ENCODE peak calls at places on chromosomes 6 and 20, in five cellular contexts. B, A, O, M and T are unnamed samples.

GRCh38 chr20:2156666-2157624 is 55.3 kb downstream of the STK35 start:
- DNase-seq in B (no peak), O (no peak), A (no peak), M (no peak), T (no peak)

GRCh38 chr20:9617940-9618339 is 103.5 kb downstream of the LAMP5 start:
- DNase-seq in M (peak; percentile 62), A (peak; percentile 22), B (peak; percentile 17), O (peak; percentile 3), T (peak; percentile 5)

GRCh38 chr6:110491644-110492317 is 15.4 kb upstream of the SLC22A16 start:
- DNase-seq in A (peak; percentile 61), O (no peak), M (peak; percentile 86), B (no peak), T (no peak)

GRCh38 chr20:6034134-6034969 is 19.5 kb downstream of the LRRN4 start:
- DNase-seq in O (no peak), M (peak; percentile 13), B (no peak), A (no peak), T (no peak)

GRCh38 chr6:36129889-36130671 is at the start of gene MAPK13:
- DNase-seq in B (peak; percentile 46), M (peak; percentile 45), O (no peak), A (peak; percentile 40), T (no peak)

GRCh38 chr20:63234693-63235398 is 859 bp upstream of the BIRC7 start:
- DNase-seq in A (no peak), O (no peak), B (no peak), M (no peak), T (no peak)

GRCh38 chr6:169793408-169793807 is 42.0 kb downstream of the ERMARD start:
- DNase-seq in M (no peak), O (no peak), A (no peak), B (no peak), T (no peak)

GRCh38 chr6:57017069-57017468 is 29.4 kb upstream of the KIAA1586 start:
- DNase-seq in O (no peak), B (no peak), A (peak; percentile 5), M (no peak), T (no peak)

GRCh38 chr20:62062661-62063600 is 2.8 kb downstream of the TAF4 start:
- DNase-seq in M (no peak), O (no peak), A (no peak), B (no peak), T (no peak)

GRCh38 chr6:72620866-72621242 is 1.0 kb upstream of the KCNQ5 start:
- DNase-seq in O (no peak), M (no peak), A (no peak), B (no peak), T (no peak)

GRCh38 chr20:63080411-63080810 is 73.6 kb upstream of the BHLHE23 start:
- DNase-seq in B (no peak), M (no peak), O (no peak), A (no peak), T (no peak)

GRCh38 chr6:41939848-41940758 is 1.5 kb downstream of the CCND3 start:
- DNase-seq in B (no peak), A (peak; percentile 34), O (peak; percentile 58), M (peak; percentile 53), T (peak; percentile 37)

GRCh38 chr6:157263146-157263545 is 60.2 kb downstream of the TMEM242 start:
- DNase-seq in M (no peak), A (no peak), O (no peak), B (no peak), T (no peak)

GRCh38 chr6:131613296-131613925 is 14.6 kb downstream of the MED23 start:
- DNase-seq in A (no peak), O (no peak), B (no peak), M (no peak), T (no peak)

GRCh38 chr6:7236312-7237209 is 76.4 kb downstream of the SSR1 start:
- DNase-seq in M (no peak), A (no peak), O (no peak), B (no peak), T (no peak)

GRCh38 chr6:1917628-1918371 is 308.1 kb downstream of the FOXC1 start:
- DNase-seq in A (peak; percentile 91), O (peak; percentile 65), M (peak; percentile 62), B (no peak), T (peak; percentile 87)

GRCh38 chr6:21748343-21749063 is 155.0 kb downstream of the SOX4 start:
- DNase-seq in M (peak; percentile 73), O (peak; percentile 22), A (peak; percentile 61), B (no peak), T (no peak)

GRCh38 chr6:27545271-27546046 is 72.6 kb upstream of the ZNF184 start:
- DNase-seq in O (peak; percentile 33), A (peak; percentile 76), B (no peak), M (peak; percentile 79), T (peak; percentile 90)

GRCh38 chr6:21386744-21387143 is 206.8 kb upstream of the SOX4 start:
- DNase-seq in O (no peak), B (no peak), M (peak; percentile 26), A (no peak), T (no peak)

GRCh38 chr20:34512955-34513419 is 3.2 kb upstream of the DYNLRB1 start:
- DNase-seq in A (no peak), O (no peak), M (no peak), B (no peak), T (no peak)

GRCh38 chr6:109239918-109240321 is 142.3 kb downstream of the CD164 start:
- DNase-seq in A (no peak), M (peak; percentile 11), B (no peak), O (no peak), T (no peak)

GRCh38 chr6:156425374-156425773 is 351.8 kb upstream of the ARID1B start:
- DNase-seq in M (peak; percentile 85), O (peak; percentile 79), A (peak; percentile 90), B (no peak), T (peak; percentile 3)

GRCh38 chr6:111129003-111129402 is 41.7 kb downstream of the SLC16A10 start:
- DNase-seq in M (no peak), B (no peak), A (no peak), O (no peak), T (no peak)

GRCh38 chr20:1861347-1861987 is 33.7 kb upstream of the SIRPA start:
- DNase-seq in B (peak; percentile 47), A (peak; percentile 25), O (peak; percentile 75), M (peak; percentile 64), T (no peak)

GRCh38 chr6:143149771-143150170 is 89.1 kb downstream of the AIG1 start:
- DNase-seq in O (peak; percentile 85), B (no peak), A (peak; percentile 52), M (no peak), T (peak; percentile 38)

GRCh38 chr6:131979515-131980337 is 28.6 kb upstream of the CCN2 start:
- DNase-seq in B (no peak), M (peak; percentile 98), O (peak; percentile 93), A (peak; percentile 97), T (peak; percentile 83)

GRCh38 chr6:143806282-143807102 is 36.6 kb upstream of the LTV1 start:
- DNase-seq in O (peak; percentile 20), B (no peak), M (peak; percentile 88), A (peak; percentile 88), T (peak; percentile 17)

DNA sequence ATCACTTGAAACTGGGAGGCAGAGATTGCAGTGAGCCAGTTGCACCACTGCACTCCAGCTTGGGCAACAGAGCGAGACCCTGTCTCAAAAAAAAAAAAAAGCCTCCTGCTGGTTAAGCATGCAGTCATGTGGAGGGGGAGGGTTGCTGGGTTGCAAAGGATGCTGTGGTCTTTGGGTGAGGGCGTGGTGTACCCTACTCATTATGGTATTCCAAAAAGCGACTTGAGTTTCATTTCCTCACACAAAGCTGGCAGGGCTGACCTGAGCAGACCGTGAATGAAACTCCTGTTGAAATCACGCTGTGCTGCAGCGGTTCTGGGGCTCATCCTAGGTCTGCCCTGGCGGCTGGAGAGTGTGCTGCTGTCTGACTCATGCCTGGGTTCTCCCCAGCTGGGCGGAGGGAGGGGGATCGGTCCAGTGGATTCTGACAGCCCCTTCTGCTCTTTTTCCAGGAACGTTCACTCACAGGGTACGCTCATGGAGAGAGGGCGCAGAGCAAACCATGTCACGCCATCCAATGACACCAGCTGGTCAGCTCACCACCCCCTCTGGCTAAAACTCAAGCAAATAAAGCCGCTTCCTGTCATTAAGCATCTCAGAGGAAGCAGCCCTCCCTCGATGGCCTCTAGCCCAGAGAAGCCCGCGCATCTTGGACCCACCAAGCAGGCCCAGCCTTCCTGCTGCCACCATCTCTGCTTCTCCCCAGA is 166.2 kb downstream of the SCML4 start:
- DNase-seq in B (no peak), A (peak; percentile 86), O (no peak), M (peak; percentile 88), T (peak; percentile 22)
- TF ChIP-seq CTCF in B (peak; percentile 15), A (peak; percentile 48), O (no peak), M (peak; percentile 64), T (peak; percentile 31)

GRCh38 chr20:40339661-40340449 is 349.2 kb downstream of the MAFB start:
- DNase-seq in A (no peak), M (no peak), O (no peak), B (no peak), T (no peak)

GRCh38 chr20:40343390-40343789 is 345.6 kb downstream of the MAFB start:
- DNase-seq in O (no peak), M (no peak), B (no peak), A (no peak), T (no peak)
- TF ChIP-seq CTCF in O (no peak), M (no peak), B (no peak), A (no peak), T (no peak)

GRCh38 chr20:56412949-56413348 is 889 bp downstream of the CASS4 start:
- DNase-seq in M (no peak), O (no peak), A (no peak), B (no peak), T (no peak)

GRCh38 chr20:56409521-56409920 is 2.5 kb upstream of the CASS4 start:
- DNase-seq in A (peak; percentile 94), O (peak; percentile 47), B (no peak), M (peak; percentile 98), T (no peak)

GRCh38 chr20:56411759-56412472 is at the start of gene CASS4:
- DNase-seq in O (peak; percentile 70), M (peak; percentile 96), B (no peak), A (peak; percentile 89), T (no peak)

GRCh38 chr20:56412473-56412790 is 372 bp downstream of the CASS4 start:
- DNase-seq in A (no peak), M (no peak), B (no peak), O (no peak), T (no peak)

GRCh38 chr20:56409946-56410345 is 2.1 kb upstream of the CASS4 start:
- DNase-seq in M (no peak), B (no peak), O (no peak), A (no peak), T (no peak)
- TF ChIP-seq CTCF in M (no peak), B (no peak), O (no peak), A (no peak), T (no peak)

DNA sequence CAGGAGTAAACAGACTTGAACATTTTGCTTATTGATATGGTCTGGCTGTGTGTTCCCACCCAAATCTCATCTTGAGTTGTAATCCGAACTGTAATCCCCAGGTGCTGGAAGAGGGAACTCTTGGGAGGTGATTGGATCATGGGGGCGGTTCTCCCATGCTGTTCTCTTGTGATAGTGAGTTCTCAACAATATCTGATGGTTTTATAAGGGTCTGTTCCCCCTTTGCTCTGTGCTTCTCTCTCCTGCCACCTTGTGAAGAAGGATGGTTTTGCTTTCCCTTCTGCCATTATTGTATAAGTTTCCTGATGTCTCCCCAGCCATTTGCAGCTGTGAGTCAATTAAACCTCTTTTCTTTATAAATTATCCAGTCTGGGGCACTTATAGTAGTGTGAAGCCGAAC is 40.0 kb downstream of the MYLIP start:
- DNase-seq in M (peak; percentile 77), A (peak; percentile 37), B (no peak), O (peak; percentile 33), T (no peak)
- TF ChIP-seq CTCF in M (peak; percentile 88), A (peak; percentile 58), B (peak; percentile 25), O (peak; percentile 72), T (peak; percentile 52)

GRCh38 chr6:13487122-13488014 is at the start of gene GFOD1:
- DNase-seq in O (peak; percentile 84), B (peak; percentile 83), A (peak; percentile 78), M (peak; percentile 87), T (peak; percentile 76)
- TF ChIP-seq CTCF in O (peak; percentile 18), B (no peak), A (peak; percentile 24), M (peak; percentile 25), T (peak; percentile 62)

GRCh38 chr6:164106345-164106769 is 691.8 kb downstream of the QKI start:
- DNase-seq in A (no peak), M (peak; percentile 60), O (no peak), B (no peak), T (no peak)
- TF ChIP-seq CTCF in A (no peak), M (peak; percentile 78), O (peak; percentile 40), B (no peak), T (peak; percentile 57)